ENCODE peak calls at places on chromosomes 5 and 9, in six cellular contexts. One of them, this sample, is unnamed.

GRCh38 chr5:134536876-134537275 is 11.4 kb downstream of the JADE2 start:
- DNase-seq in HS-27A: no peak
- DNase-seq in A673: no peak
- DNase-seq in GM04503: no peak
- DNase-seq in GM03348: no peak
- DNase-seq in effector memory CD4-positive, alpha-beta T cell: no peak
- DNase-seq in this sample: no peak

GRCh38 chr9:99588747-99589146 is 232.9 kb upstream of the NR4A3 start:
- DNase-seq in HS-27A: no peak
- DNase-seq in A673: no peak
- DNase-seq in effector memory CD4-positive, alpha-beta T cell: no peak
- DNase-seq in GM03348: no peak
- DNase-seq in GM04503: no peak
- DNase-seq in this sample: no peak

GRCh38 chr5:179254638-179255271 is 90.5 kb downstream of the ADAMTS2 start:
- DNase-seq in GM04503: no peak
- DNase-seq in GM03348: no peak
- DNase-seq in A673: no peak
- DNase-seq in effector memory CD4-positive, alpha-beta T cell: no peak
- DNase-seq in HS-27A: no peak
- DNase-seq in this sample: no peak

GRCh38 chr5:73171495-73171894 is 1.5 kb upstream of the TMEM174 start:
- DNase-seq in A673: no peak
- DNase-seq in HS-27A: no peak
- DNase-seq in GM04503: no peak
- DNase-seq in effector memory CD4-positive, alpha-beta T cell: no peak
- DNase-seq in GM03348: no peak
- DNase-seq in this sample: no peak

GRCh38 chr5:133873936-133874585 is 94.4 kb downstream of the C5orf15 start:
- DNase-seq in GM04503: no peak
- DNase-seq in HS-27A: no peak
- DNase-seq in GM03348: no peak
- DNase-seq in A673: no peak
- DNase-seq in effector memory CD4-positive, alpha-beta T cell: no peak
- DNase-seq in this sample: no peak

GRCh38 chr5:97192580-97193421 is 9.8 kb upstream of the RIOK2 start:
- DNase-seq in GM04503: no peak
- DNase-seq in HS-27A: no peak
- DNase-seq in A673: peak; percentile 59
- DNase-seq in GM03348: no peak
- DNase-seq in effector memory CD4-positive, alpha-beta T cell: no peak
- DNase-seq in this sample: no peak

GRCh38 chr5:43573058-43573457 is 16.2 kb upstream of the PAIP1 start:
- DNase-seq in GM03348: peak; percentile 20
- DNase-seq in HS-27A: no peak
- DNase-seq in effector memory CD4-positive, alpha-beta T cell: no peak
- DNase-seq in A673: no peak
- DNase-seq in GM04503: no peak
- DNase-seq in this sample: no peak

GRCh38 chr5:138960145-138960692 is 85.1 kb upstream of the LRRTM2 start:
- DNase-seq in GM04503: no peak
- DNase-seq in HS-27A: no peak
- DNase-seq in effector memory CD4-positive, alpha-beta T cell: no peak
- DNase-seq in A673: no peak
- DNase-seq in GM03348: no peak
- DNase-seq in this sample: no peak

GRCh38 chr9:86997158-86997557 is 49.9 kb upstream of the GAS1 start:
- DNase-seq in A673: no peak
- DNase-seq in GM04503: no peak
- DNase-seq in effector memory CD4-positive, alpha-beta T cell: no peak
- DNase-seq in HS-27A: no peak
- DNase-seq in GM03348: no peak
- DNase-seq in this sample: no peak

GRCh38 chr9:7909537-7909936 is 110.0 kb upstream of the DMAC1 start:
- DNase-seq in effector memory CD4-positive, alpha-beta T cell: no peak
- DNase-seq in GM04503: no peak
- DNase-seq in HS-27A: no peak
- DNase-seq in GM03348: no peak
- DNase-seq in A673: no peak
- DNase-seq in this sample: no peak

GRCh38 chr5:89401659-89402058 is 518.7 kb upstream of the MEF2C start:
- DNase-seq in A673: no peak
- DNase-seq in GM04503: no peak
- DNase-seq in effector memory CD4-positive, alpha-beta T cell: no peak
- DNase-seq in GM03348: no peak
- DNase-seq in HS-27A: no peak
- DNase-seq in this sample: no peak

GRCh38 chr5:149675467-149676201 is 54.5 kb upstream of the PPARGC1B start:
- DNase-seq in HS-27A: no peak
- DNase-seq in effector memory CD4-positive, alpha-beta T cell: no peak
- DNase-seq in A673: no peak
- DNase-seq in GM03348: no peak
- DNase-seq in GM04503: no peak
- DNase-seq in this sample: no peak

GRCh38 chr9:37745970-37746369 is 7.6 kb upstream of the TRMT10B start:
- DNase-seq in effector memory CD4-positive, alpha-beta T cell: no peak
- DNase-seq in GM03348: no peak
- DNase-seq in HS-27A: no peak
- DNase-seq in A673: no peak
- DNase-seq in GM04503: no peak
- DNase-seq in this sample: no peak

GRCh38 chr5:95080026-95080425 is 204.9 kb downstream of the MCTP1 start:
- DNase-seq in HS-27A: no peak
- DNase-seq in GM04503: no peak
- DNase-seq in effector memory CD4-positive, alpha-beta T cell: no peak
- DNase-seq in GM03348: no peak
- DNase-seq in A673: no peak
- DNase-seq in this sample: no peak

GRCh38 chr5:35735718-35736117 is 118.1 kb downstream of the SPEF2 start:
- DNase-seq in effector memory CD4-positive, alpha-beta T cell: no peak
- DNase-seq in A673: no peak
- DNase-seq in GM03348: no peak
- DNase-seq in HS-27A: no peak
- DNase-seq in GM04503: no peak
- DNase-seq in this sample: no peak

GRCh38 chr9:132214027-132214622 is 52.3 kb downstream of the NTNG2 start:
- DNase-seq in effector memory CD4-positive, alpha-beta T cell: no peak
- DNase-seq in A673: peak; percentile 72
- DNase-seq in GM04503: peak; percentile 68
- DNase-seq in HS-27A: peak; percentile 40
- DNase-seq in GM03348: peak; percentile 93
- DNase-seq in this sample: peak; percentile 71

GRCh38 chr9:130927995-130928900 is 10.8 kb downstream of the FIBCD1 start:
- DNase-seq in GM04503: no peak
- DNase-seq in A673: no peak
- DNase-seq in effector memory CD4-positive, alpha-beta T cell: no peak
- DNase-seq in HS-27A: peak; percentile 82
- DNase-seq in GM03348: peak; percentile 63
- DNase-seq in this sample: no peak

GRCh38 chr9:137070906-137071275 is 534 bp upstream of the SAPCD2 start:
- DNase-seq in HS-27A: no peak
- DNase-seq in GM04503: no peak
- DNase-seq in A673: no peak
- DNase-seq in effector memory CD4-positive, alpha-beta T cell: no peak
- DNase-seq in GM03348: no peak
- DNase-seq in this sample: no peak

GRCh38 chr5:125065114-125065513 is 318.7 kb upstream of the ZNF608 start:
- DNase-seq in GM04503: no peak
- DNase-seq in effector memory CD4-positive, alpha-beta T cell: no peak
- DNase-seq in GM03348: no peak
- DNase-seq in A673: no peak
- DNase-seq in HS-27A: no peak
- DNase-seq in this sample: no peak

GRCh38 chr5:74378464-74378863 is 262.1 kb downstream of the ENC1 start:
- DNase-seq in GM04503: no peak
- DNase-seq in effector memory CD4-positive, alpha-beta T cell: no peak
- DNase-seq in A673: no peak
- DNase-seq in HS-27A: no peak
- DNase-seq in GM03348: peak; percentile 56
- DNase-seq in this sample: peak; percentile 28

GRCh38 chr9:115643948-115644727 is 509.5 kb upstream of the PAPPA start:
- DNase-seq in effector memory CD4-positive, alpha-beta T cell: no peak
- DNase-seq in HS-27A: no peak
- DNase-seq in GM04503: no peak
- DNase-seq in A673: no peak
- DNase-seq in GM03348: no peak
- DNase-seq in this sample: no peak